ENCODE peak calls at places on chromosomes 5 and 9, in nine cellular contexts. W is NB4, I is astrocyte of the spinal cord, P is endodermal cell, C is PC-3, O is fibroblast of lung, K is AG04449, J is choroid plexus epithelial cell, G is WERI-Rb-1. B is an unnamed sample.
A peak's percentile ranks its signal among the peaks of the same experiment; 100 is the strongest.

GRCh38 chr5:119063579-119064379 is 7.1 kb upstream of the DMXL1 start:
- DNase-seq in K (no peak), O (peak; percentile 44), P (no peak), J (peak; percentile 43), C (peak; percentile 17), I (no peak), W (peak; percentile 87), G (no peak), B (no peak)

GRCh38 chr9:86075132-86075807 is 24.1 kb downstream of the GOLM1 start:
- DNase-seq in P (no peak), W (no peak), C (no peak), K (no peak), G (no peak), J (peak; percentile 42), O (no peak), I (peak; percentile 61), B (no peak)

GRCh38 chr9:135244271-135244691 is 156.8 kb downstream of the OLFM1 start:
- DNase-seq in C (no peak), G (no peak), I (no peak), P (no peak), J (no peak), W (no peak), K (no peak), O (no peak), B (peak; percentile 87)

GRCh38 chr9:115595951-115596742 is 478.2 kb upstream of the TNC start:
- DNase-seq in O (peak; percentile 59), C (no peak), J (peak; percentile 100), P (no peak), W (no peak), K (peak; percentile 94), G (no peak), I (peak; percentile 98), B (no peak)

GRCh38 chr9:125172351-125172750 is 17.3 kb downstream of the PPP6C start:
- DNase-seq in C (no peak), O (peak; percentile 47), W (no peak), K (no peak), J (peak; percentile 60), G (no peak), I (no peak), P (no peak), B (no peak)

GRCh38 chr5:129904667-129905466 is 602 bp downstream of the CHSY3 start:
- DNase-seq in K (no peak), W (no peak), C (no peak), P (peak; percentile 75), J (peak; percentile 23), I (peak; percentile 20), O (no peak), G (peak; percentile 15), B (no peak)

GRCh38 chr5:66987949-66988838 is 208.4 kb downstream of the CD180 start:
- DNase-seq in O (no peak), P (no peak), J (peak; percentile 57), G (no peak), C (peak; percentile 61), K (no peak), W (peak; percentile 18), I (peak; percentile 32), B (no peak)

GRCh38 chr5:56717253-56717987 is 97.9 kb upstream of the MAP3K1 start:
- DNase-seq in K (no peak), C (no peak), W (no peak), P (no peak), O (peak; percentile 7), J (no peak), G (no peak), I (no peak), B (peak; percentile 31)

GRCh38 chr9:21579209-21579608 is 97.1 kb upstream of the IFNE start:
- DNase-seq in I (peak; percentile 57), P (no peak), C (no peak), G (no peak), O (peak; percentile 28), J (peak; percentile 73), W (no peak), K (no peak), B (no peak)

GRCh38 chr9:77808750-77809079 is 160.6 kb upstream of the GNA14 start:
- DNase-seq in I (no peak), O (no peak), K (no peak), C (peak; percentile 4), P (no peak), J (no peak), W (peak; percentile 41), G (no peak), B (no peak)

GRCh38 chr9:79572032-79572890 is 496 bp downstream of the TLE4 start:
- DNase-seq in P (peak; percentile 79), O (peak; percentile 33), W (peak; percentile 60), C (peak; percentile 39), K (no peak), J (peak; percentile 49), I (peak; percentile 54), G (peak; percentile 43), B (peak; percentile 59)

DNA sequence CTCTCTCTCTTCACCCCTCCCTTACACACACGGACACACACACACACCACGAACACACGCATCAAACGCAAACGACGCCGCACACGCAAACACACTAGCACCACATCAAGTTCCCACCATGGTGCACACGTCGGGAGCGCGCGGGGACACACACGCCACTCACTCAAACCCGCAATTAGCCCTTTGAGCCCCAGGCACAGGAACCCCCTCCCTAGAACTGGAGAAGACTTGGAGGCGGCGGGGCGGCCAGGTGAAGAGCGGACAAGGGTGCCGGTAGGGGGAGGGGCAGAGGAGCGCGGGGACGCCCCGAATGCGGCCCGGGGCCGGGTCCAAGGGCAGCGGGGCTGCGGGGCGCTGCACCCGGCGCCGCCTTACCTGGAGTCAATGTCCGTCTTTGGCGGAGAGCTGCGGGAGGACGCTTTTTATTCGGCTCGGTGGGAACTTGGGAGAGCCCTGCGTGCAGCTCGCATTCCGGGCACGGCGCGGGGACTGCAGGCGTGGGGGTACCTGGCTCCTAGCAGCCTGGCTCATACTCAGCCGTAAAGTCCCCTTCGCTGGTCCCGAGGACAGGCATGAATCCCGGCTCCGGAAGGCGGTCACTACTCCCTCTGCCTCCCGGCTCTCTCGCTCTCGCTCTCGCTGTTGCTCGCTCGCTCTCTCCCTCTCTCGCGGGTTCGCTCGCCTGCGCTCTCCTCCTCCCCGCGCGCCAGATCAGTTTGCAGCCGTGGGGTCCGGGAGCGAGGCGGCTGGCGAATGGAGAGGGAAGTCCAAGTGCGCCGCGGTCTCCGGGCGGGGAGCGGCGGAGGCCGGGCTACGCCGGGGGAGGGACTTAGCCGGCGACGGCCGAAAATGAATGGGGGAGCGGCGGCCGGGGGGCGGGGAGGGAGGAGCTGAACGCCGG is at the start of gene BRINP1:
- DNase-seq in P (peak; percentile 91), K (no peak), J (peak; percentile 30), C (no peak), O (no peak), I (peak; percentile 23), W (no peak), G (peak; percentile 94), B (no peak)
- TF ChIP-seq CTCF in P (no peak), K (no peak), J (no peak), C (no peak), O (no peak), I (no peak), W (no peak), G (no peak), B (no peak)

GRCh38 chr9:4375424-4376195 is 75.7 kb upstream of the GLIS3 start:
- DNase-seq in W (peak; percentile 62), K (peak; percentile 85), J (peak; percentile 86), O (peak; percentile 67), I (peak; percentile 68), C (peak; percentile 69), P (no peak), G (no peak), B (no peak)
- TF ChIP-seq CTCF in W (no peak), K (peak; percentile 41), J (peak; percentile 61), O (peak; percentile 44), I (peak; percentile 54), C (peak; percentile 73), P (peak; percentile 66), G (peak; percentile 16), B (no peak)

GRCh38 chr9:91740713-91741112 is 209.3 kb downstream of the ROR2 start:
- DNase-seq in C (peak; percentile 10), K (peak; percentile 36), P (no peak), O (peak; percentile 70), J (peak; percentile 94), W (no peak), G (no peak), I (peak; percentile 39), B (no peak)
- TF ChIP-seq CTCF in C (no peak), K (peak; percentile 38), P (peak; percentile 40), O (peak; percentile 40), J (peak; percentile 72), W (no peak), G (peak; percentile 15), I (peak; percentile 18), B (no peak)

GRCh38 chr9:2872307-2872940 is 28.5 kb upstream of the PUM3 start:
- DNase-seq in O (peak; percentile 15), K (no peak), G (peak; percentile 8), J (peak; percentile 59), C (peak; percentile 43), W (peak; percentile 70), P (peak; percentile 74), I (peak; percentile 42), B (no peak)
- TF ChIP-seq CTCF in O (no peak), K (peak; percentile 41), G (peak; percentile 26), J (peak; percentile 48), C (peak; percentile 56), W (peak; percentile 64), P (peak; percentile 77), I (peak; percentile 53), B (no peak)

GRCh38 chr9:35911690-35912089 is 2.4 kb downstream of the SPAAR start:
- DNase-seq in G (no peak), J (no peak), W (no peak), K (no peak), P (no peak), O (no peak), I (no peak), C (no peak), B (no peak)

GRCh38 chr9:35917261-35917660 is 8.0 kb downstream of the SPAAR start:
- DNase-seq in C (no peak), J (no peak), O (no peak), I (no peak), G (no peak), W (no peak), K (no peak), P (no peak), B (no peak)

GRCh38 chr9:35910613-35911488 is 1.6 kb downstream of the SPAAR start:
- DNase-seq in K (no peak), P (peak; percentile 76), C (peak; percentile 78), I (peak; percentile 72), O (peak; percentile 81), G (peak; percentile 54), W (peak; percentile 39), J (peak; percentile 82), B (peak; percentile 61)

GRCh38 chr9:35912791-35913400 is 3.6 kb downstream of the SPAAR start:
- DNase-seq in P (no peak), K (no peak), I (no peak), O (no peak), C (no peak), W (no peak), J (no peak), G (no peak), B (no peak)

DNA sequence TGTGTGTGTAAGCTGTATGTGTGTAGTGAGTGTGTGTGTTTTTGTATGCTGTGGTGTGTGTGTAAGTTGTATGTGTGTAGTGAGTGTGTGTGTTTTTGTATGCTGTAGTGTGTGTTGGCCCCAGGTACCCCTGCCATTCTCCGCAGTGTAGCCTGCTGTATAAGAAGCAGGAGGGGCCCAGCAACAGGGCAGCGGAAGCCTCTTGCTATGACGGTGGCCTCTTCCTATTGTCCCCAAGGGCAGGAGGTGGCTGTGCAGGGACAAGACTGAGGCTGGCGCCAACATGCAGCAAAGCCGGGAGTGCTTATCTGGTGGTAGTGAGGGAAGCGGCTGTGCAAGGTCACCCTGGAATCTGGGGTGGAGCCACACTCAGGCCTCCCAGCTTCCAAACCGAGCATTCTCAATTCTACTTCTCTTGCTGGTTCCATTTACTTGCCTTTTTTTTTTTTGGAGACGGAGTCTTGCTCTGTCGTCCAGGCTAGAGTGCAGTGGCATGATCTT is 5.1 kb downstream of the SPAAR start:
- DNase-seq in C (no peak), P (peak; percentile 77), J (peak; percentile 26), K (no peak), G (peak; percentile 80), O (peak; percentile 21), W (peak; percentile 22), I (no peak), B (peak; percentile 74)
- TF ChIP-seq CTCF in C (no peak), P (no peak), J (no peak), K (no peak), G (no peak), O (no peak), W (no peak), I (no peak), B (no peak)